ENCODE peak calls at places on chromosome 22, in four cellular contexts. One of them, this sample, is unnamed.

GRCh38 chr22:21672107-21672629 is 6.4 kb downstream of the PPIL2 start:
- DNase-seq in adipocyte: no peak
- DNase-seq in stimulated activated effector memory CD8-positive, alpha-beta T cell treated with anti-CD3 and anti-CD28 coated beads, Interleukin-12 subunit alpha, Interleukin-12 subunit beta, amount 100 ng/mL, for 72 hours: no peak
- DNase-seq in Peyer's patch: no peak
- DNase-seq in this sample: no peak

GRCh38 chr22:23098718-23099524 is 28.6 kb downstream of the GNAZ start:
- DNase-seq in adipocyte: no peak
- DNase-seq in Peyer's patch: peak
- DNase-seq in stimulated activated effector memory CD8-positive, alpha-beta T cell treated with anti-CD3 and anti-CD28 coated beads, Interleukin-12 subunit alpha, Interleukin-12 subunit beta, amount 100 ng/mL, for 72 hours: no peak
- DNase-seq in this sample: no peak

GRCh38 chr22:24024354-24024753 is 13.2 kb downstream of the CABIN1 start:
- DNase-seq in adipocyte: no peak
- DNase-seq in Peyer's patch: no peak
- DNase-seq in stimulated activated effector memory CD8-positive, alpha-beta T cell treated with anti-CD3 and anti-CD28 coated beads, Interleukin-12 subunit alpha, Interleukin-12 subunit beta, amount 100 ng/mL, for 72 hours: no peak
- DNase-seq in this sample: no peak

GRCh38 chr22:40401981-40402406 is 31.6 kb downstream of the SGSM3 start:
- DNase-seq in Peyer's patch: no peak
- DNase-seq in stimulated activated effector memory CD8-positive, alpha-beta T cell treated with anti-CD3 and anti-CD28 coated beads, Interleukin-12 subunit alpha, Interleukin-12 subunit beta, amount 100 ng/mL, for 72 hours: no peak
- DNase-seq in adipocyte: no peak
- DNase-seq in this sample: no peak

GRCh38 chr22:44823396-44823795 is 71.0 kb downstream of the ARHGAP8 start:
- DNase-seq in Peyer's patch: no peak
- DNase-seq in adipocyte: no peak
- DNase-seq in stimulated activated effector memory CD8-positive, alpha-beta T cell treated with anti-CD3 and anti-CD28 coated beads, Interleukin-12 subunit alpha, Interleukin-12 subunit beta, amount 100 ng/mL, for 72 hours: no peak
- DNase-seq in this sample: no peak

GRCh38 chr22:26952004-26952403 is 294.6 kb downstream of the MIAT start:
- DNase-seq in stimulated activated effector memory CD8-positive, alpha-beta T cell treated with anti-CD3 and anti-CD28 coated beads, Interleukin-12 subunit alpha, Interleukin-12 subunit beta, amount 100 ng/mL, for 72 hours: no peak
- DNase-seq in adipocyte: no peak
- DNase-seq in Peyer's patch: no peak
- DNase-seq in this sample: no peak

GRCh38 chr22:42632096-42632495 is 8.3 kb downstream of the ATP5MGL start:
- DNase-seq in Peyer's patch: no peak
- DNase-seq in stimulated activated effector memory CD8-positive, alpha-beta T cell treated with anti-CD3 and anti-CD28 coated beads, Interleukin-12 subunit alpha, Interleukin-12 subunit beta, amount 100 ng/mL, for 72 hours: no peak
- DNase-seq in adipocyte: no peak
- DNase-seq in this sample: no peak

GRCh38 chr22:22748297-22748743 is 103.9 kb downstream of the GGTLC2 start:
- DNase-seq in adipocyte: peak
- DNase-seq in stimulated activated effector memory CD8-positive, alpha-beta T cell treated with anti-CD3 and anti-CD28 coated beads, Interleukin-12 subunit alpha, Interleukin-12 subunit beta, amount 100 ng/mL, for 72 hours: peak
- DNase-seq in Peyer's patch: peak
- DNase-seq in this sample: peak

GRCh38 chr22:44646668-44647067 is 55.3 kb upstream of the PRR5 start:
- DNase-seq in Peyer's patch: no peak
- DNase-seq in adipocyte: no peak
- DNase-seq in stimulated activated effector memory CD8-positive, alpha-beta T cell treated with anti-CD3 and anti-CD28 coated beads, Interleukin-12 subunit alpha, Interleukin-12 subunit beta, amount 100 ng/mL, for 72 hours: no peak
- DNase-seq in this sample: no peak

GRCh38 chr22:39350803-39351688 is 1.3 kb downstream of the SYNGR1 start:
- DNase-seq in Peyer's patch: no peak
- DNase-seq in stimulated activated effector memory CD8-positive, alpha-beta T cell treated with anti-CD3 and anti-CD28 coated beads, Interleukin-12 subunit alpha, Interleukin-12 subunit beta, amount 100 ng/mL, for 72 hours: no peak
- DNase-seq in adipocyte: no peak
- DNase-seq in this sample: no peak

GRCh38 chr22:42202669-42203068 is 67.8 kb downstream of the TCF20 start:
- DNase-seq in adipocyte: peak
- DNase-seq in Peyer's patch: no peak
- DNase-seq in stimulated activated effector memory CD8-positive, alpha-beta T cell treated with anti-CD3 and anti-CD28 coated beads, Interleukin-12 subunit alpha, Interleukin-12 subunit beta, amount 100 ng/mL, for 72 hours: peak
- DNase-seq in this sample: peak

GRCh38 chr22:30925667-30926066 is 42.9 kb downstream of the MORC2 start:
- DNase-seq in adipocyte: no peak
- DNase-seq in stimulated activated effector memory CD8-positive, alpha-beta T cell treated with anti-CD3 and anti-CD28 coated beads, Interleukin-12 subunit alpha, Interleukin-12 subunit beta, amount 100 ng/mL, for 72 hours: no peak
- DNase-seq in Peyer's patch: peak
- DNase-seq in this sample: no peak

GRCh38 chr22:22704156-22704946 is 59.9 kb downstream of the GGTLC2 start:
- DNase-seq in adipocyte: no peak
- DNase-seq in stimulated activated effector memory CD8-positive, alpha-beta T cell treated with anti-CD3 and anti-CD28 coated beads, Interleukin-12 subunit alpha, Interleukin-12 subunit beta, amount 100 ng/mL, for 72 hours: no peak
- DNase-seq in Peyer's patch: peak
- DNase-seq in this sample: no peak

GRCh38 chr22:19892249-19892879 is 37.7 kb upstream of the GNB1L start:
- DNase-seq in Peyer's patch: no peak
- DNase-seq in stimulated activated effector memory CD8-positive, alpha-beta T cell treated with anti-CD3 and anti-CD28 coated beads, Interleukin-12 subunit alpha, Interleukin-12 subunit beta, amount 100 ng/mL, for 72 hours: no peak
- DNase-seq in adipocyte: no peak
- DNase-seq in this sample: no peak

GRCh38 chr22:19687561-19688300 is 26.6 kb upstream of the SEPTIN5 start:
- DNase-seq in stimulated activated effector memory CD8-positive, alpha-beta T cell treated with anti-CD3 and anti-CD28 coated beads, Interleukin-12 subunit alpha, Interleukin-12 subunit beta, amount 100 ng/mL, for 72 hours: no peak
- DNase-seq in adipocyte: no peak
- DNase-seq in Peyer's patch: peak
- DNase-seq in this sample: peak

GRCh38 chr22:25955323-25955722 is 213.3 kb downstream of the MYO18B start:
- DNase-seq in adipocyte: no peak
- DNase-seq in Peyer's patch: no peak
- DNase-seq in stimulated activated effector memory CD8-positive, alpha-beta T cell treated with anti-CD3 and anti-CD28 coated beads, Interleukin-12 subunit alpha, Interleukin-12 subunit beta, amount 100 ng/mL, for 72 hours: no peak
- DNase-seq in this sample: no peak

GRCh38 chr22:19666663-19667593 is 47.4 kb upstream of the SEPTIN5 start:
- DNase-seq in Peyer's patch: no peak
- DNase-seq in stimulated activated effector memory CD8-positive, alpha-beta T cell treated with anti-CD3 and anti-CD28 coated beads, Interleukin-12 subunit alpha, Interleukin-12 subunit beta, amount 100 ng/mL, for 72 hours: no peak
- DNase-seq in adipocyte: peak
- DNase-seq in this sample: peak

GRCh38 chr22:33544707-33545106 is 375.6 kb downstream of the LARGE1 start:
- DNase-seq in adipocyte: no peak
- DNase-seq in Peyer's patch: no peak
- DNase-seq in stimulated activated effector memory CD8-positive, alpha-beta T cell treated with anti-CD3 and anti-CD28 coated beads, Interleukin-12 subunit alpha, Interleukin-12 subunit beta, amount 100 ng/mL, for 72 hours: no peak
- DNase-seq in this sample: peak

GRCh38 chr22:42068351-42068730 is 2.3 kb downstream of the NAGA start:
- DNase-seq in Peyer's patch: peak
- DNase-seq in adipocyte: no peak
- DNase-seq in stimulated activated effector memory CD8-positive, alpha-beta T cell treated with anti-CD3 and anti-CD28 coated beads, Interleukin-12 subunit alpha, Interleukin-12 subunit beta, amount 100 ng/mL, for 72 hours: no peak
- DNase-seq in this sample: no peak

GRCh38 chr22:30204742-30205111 is 41.8 kb downstream of the LIF start:
- DNase-seq in Peyer's patch: no peak
- DNase-seq in adipocyte: peak
- DNase-seq in stimulated activated effector memory CD8-positive, alpha-beta T cell treated with anti-CD3 and anti-CD28 coated beads, Interleukin-12 subunit alpha, Interleukin-12 subunit beta, amount 100 ng/mL, for 72 hours: no peak
- DNase-seq in this sample: peak

GRCh38 chr22:47168900-47169800 is 406.7 kb downstream of the TBC1D22A start:
- DNase-seq in adipocyte: peak
- DNase-seq in Peyer's patch: peak
- DNase-seq in stimulated activated effector memory CD8-positive, alpha-beta T cell treated with anti-CD3 and anti-CD28 coated beads, Interleukin-12 subunit alpha, Interleukin-12 subunit beta, amount 100 ng/mL, for 72 hours: no peak
- DNase-seq in this sample: no peak

GRCh38 chr22:42933783-42934144 is 76.7 kb upstream of the ARFGAP3 start:
- DNase-seq in stimulated activated effector memory CD8-positive, alpha-beta T cell treated with anti-CD3 and anti-CD28 coated beads, Interleukin-12 subunit alpha, Interleukin-12 subunit beta, amount 100 ng/mL, for 72 hours: no peak
- DNase-seq in Peyer's patch: no peak
- DNase-seq in adipocyte: peak
- DNase-seq in this sample: peak

GRCh38 chr22:38845368-38845740 is 1.5 kb upstream of the NPTXR start:
- DNase-seq in Peyer's patch: no peak
- DNase-seq in adipocyte: no peak
- DNase-seq in stimulated activated effector memory CD8-positive, alpha-beta T cell treated with anti-CD3 and anti-CD28 coated beads, Interleukin-12 subunit alpha, Interleukin-12 subunit beta, amount 100 ng/mL, for 72 hours: no peak
- DNase-seq in this sample: no peak

GRCh38 chr22:27113211-27114030 is 456.0 kb downstream of the MIAT start:
- DNase-seq in stimulated activated effector memory CD8-positive, alpha-beta T cell treated with anti-CD3 and anti-CD28 coated beads, Interleukin-12 subunit alpha, Interleukin-12 subunit beta, amount 100 ng/mL, for 72 hours: no peak
- DNase-seq in Peyer's patch: peak
- DNase-seq in adipocyte: peak
- DNase-seq in this sample: peak

GRCh38 chr22:46830841-46831240 is 68.4 kb downstream of the TBC1D22A start:
- DNase-seq in adipocyte: peak
- DNase-seq in Peyer's patch: no peak
- DNase-seq in stimulated activated effector memory CD8-positive, alpha-beta T cell treated with anti-CD3 and anti-CD28 coated beads, Interleukin-12 subunit alpha, Interleukin-12 subunit beta, amount 100 ng/mL, for 72 hours: no peak
- DNase-seq in this sample: no peak